ENCODE peak calls at places on chromosomes 3 and 15, in eight cellular contexts. W is GM12865, B is brain microvascular endothelial cell, X is astrocyte of the spinal cord, L is transverse colon, H is tibial nerve, A is fibroblast of mammary gland, Z is fibroblast of villous mesenchyme. V is an unnamed sample.

GRCh38 chr3:179000659-179001058 is 71.0 kb downstream of the ZMAT3 start:
- DNase-seq in W (no peak), B (no peak), X (no peak), L (no peak), H (no peak), A (no peak), Z (no peak), V (no peak)

GRCh38 chr3:108352176-108352575 is 55.8 kb downstream of the HHLA2 start:
- DNase-seq in W (no peak), B (no peak), X (no peak), L (no peak), H (no peak), A (no peak), Z (no peak), V (no peak)

GRCh38 chr3:177813322-177813721 is 616.0 kb upstream of the TBL1XR1 start:
- DNase-seq in W (no peak), B (no peak), X (peak), L (no peak), H (peak), A (no peak), Z (no peak), V (no peak)

GRCh38 chr3:132641837-132642538 is 17.6 kb downstream of the ACAD11 start:
- DNase-seq in W (peak), B (no peak), X (peak), L (no peak), H (no peak), A (peak), Z (peak), V (peak)

GRCh38 chr3:167783781-167784180 is 48.3 kb downstream of the SERPINI1 start:
- DNase-seq in W (no peak), B (no peak), X (peak), L (no peak), H (no peak), A (peak), Z (no peak), V (no peak)

GRCh38 chr3:49276475-49277356 is at the start of gene C3orf62:
- DNase-seq in W (peak), B (peak), X (peak), L (peak), H (peak), A (peak), Z (peak), V (peak)

GRCh38 chr3:64728428-64728827 is 40.6 kb upstream of the ADAMTS9 start:
- DNase-seq in W (no peak), B (no peak), X (no peak), L (no peak), H (no peak), A (no peak), Z (no peak), V (no peak)

GRCh38 chr3:139310474-139310933 is 33.3 kb upstream of the MRPS22 start:
- DNase-seq in W (no peak), B (peak), X (peak), L (no peak), H (no peak), A (peak), Z (peak), V (peak)

GRCh38 chr3:153462550-153462949 is 300.5 kb downstream of the RAP2B start:
- DNase-seq in W (no peak), B (no peak), X (no peak), L (no peak), H (no peak), A (no peak), Z (no peak), V (no peak)

GRCh38 chr3:62252614-62253147 is 120.7 kb downstream of the FEZF2 start:
- DNase-seq in W (no peak), B (peak), X (peak), L (no peak), H (no peak), A (peak), Z (no peak), V (peak)

GRCh38 chr15:32818758-32819405 is 101.1 kb downstream of the GREM1 start:
- DNase-seq in W (no peak), B (no peak), X (peak), L (no peak), H (no peak), A (peak), Z (peak), V (no peak)

GRCh38 chr3:186679151-186679550 is 13.3 kb downstream of the HRG start:
- DNase-seq in W (no peak), B (no peak), X (no peak), L (no peak), H (no peak), A (no peak), Z (no peak), V (no peak)

GRCh38 chr15:99015677-99016568 is 8.3 kb upstream of the PGPEP1L start:
- DNase-seq in W (no peak), B (no peak), X (no peak), L (no peak), H (no peak), A (no peak), Z (no peak), V (no peak)

GRCh38 chr15:41891226-41891625 is 2.6 kb downstream of the SPTBN5 start:
- DNase-seq in W (no peak), B (no peak), X (no peak), L (no peak), H (no peak), A (no peak), Z (no peak), V (no peak)

GRCh38 chr3:151379083-151379734 is 5.3 kb downstream of the P2RY12 start:
- DNase-seq in W (peak), B (peak), X (no peak), L (peak), H (no peak), A (peak), Z (no peak), V (no peak)
- TF ChIP-seq CTCF in W (peak), B (peak), X (peak), L (no peak), H (peak), A (peak), Z (peak), V (peak)

GRCh38 chr3:107217161-107217560 is 160.1 kb upstream of the CCDC54 start:
- DNase-seq in W (no peak), B (peak), X (peak), L (no peak), H (no peak), A (peak), Z (peak), V (peak)
- H3K4me3 ChIP-seq in W (no peak), B (peak), X (no peak), L (no peak), H (no peak), A (peak), Z (peak), V (no peak)

DNA sequence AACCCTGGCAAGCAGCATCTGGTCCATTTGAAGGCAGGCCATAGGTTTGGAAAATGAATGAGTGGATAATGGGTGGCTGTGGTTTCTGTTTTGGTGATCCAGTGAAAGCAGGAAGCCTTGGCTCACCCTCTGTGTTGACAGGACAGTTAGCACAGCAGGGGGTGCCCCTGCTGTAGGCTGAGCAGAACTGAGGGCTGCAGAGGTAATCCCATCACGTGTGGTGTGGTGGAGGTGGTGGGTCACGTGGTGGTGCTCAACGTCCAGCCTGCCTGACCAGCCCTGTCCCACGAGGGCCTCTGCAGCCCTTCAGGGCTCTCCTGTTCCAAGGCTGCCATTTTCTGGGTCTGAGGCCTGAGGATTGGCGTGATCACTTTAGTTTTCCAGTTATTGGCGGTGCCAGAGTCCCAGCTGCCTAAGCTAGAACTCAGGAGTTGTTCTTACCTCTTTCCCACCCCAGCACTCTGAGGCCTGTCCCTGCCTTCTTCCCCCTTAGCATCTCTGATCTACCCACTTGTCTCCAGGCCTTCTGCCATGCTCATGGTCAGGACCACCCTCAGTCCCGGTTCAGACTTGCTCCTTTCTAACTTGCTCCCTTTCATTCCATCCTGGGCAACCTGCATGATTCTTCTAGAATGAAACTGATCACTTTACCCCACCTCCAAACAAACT is 15.9 kb downstream of the ACOX2 start:
- DNase-seq in W (no peak), B (no peak), X (no peak), L (no peak), H (no peak), A (peak), Z (no peak), V (no peak)
- TF ChIP-seq CTCF in W (no peak), B (no peak), X (no peak), L (no peak), H (no peak), A (no peak), Z (no peak), V (no peak)

GRCh38 chr3:34567266-34567665 is 768.8 kb downstream of the PDCD6IP start:
- DNase-seq in W (no peak), B (no peak), X (no peak), L (no peak), H (no peak), A (no peak), Z (no peak), V (no peak)

GRCh38 chr3:34570916-34571705 is 772.7 kb downstream of the PDCD6IP start:
- DNase-seq in W (no peak), B (no peak), X (no peak), L (no peak), H (no peak), A (no peak), Z (no peak), V (no peak)

GRCh38 chr3:34569437-34569836 is 771.0 kb downstream of the PDCD6IP start:
- DNase-seq in W (no peak), B (no peak), X (no peak), L (no peak), H (no peak), A (no peak), Z (no peak), V (no peak)

GRCh38 chr3:34571714-34572113 is 773.3 kb downstream of the PDCD6IP start:
- DNase-seq in W (no peak), B (no peak), X (no peak), L (no peak), H (no peak), A (no peak), Z (no peak), V (no peak)

GRCh38 chr3:34568766-34569165 is 770.3 kb downstream of the PDCD6IP start:
- DNase-seq in W (no peak), B (no peak), X (no peak), L (no peak), H (no peak), A (no peak), Z (no peak), V (no peak)
- H3K4me3 ChIP-seq in W (no peak), B (no peak), X (no peak), L (no peak), H (no peak), A (no peak), Z (no peak), V (no peak)

GRCh38 chr15:96053039-96054021 is 277.2 kb upstream of the NR2F2 start:
- DNase-seq in W (peak), B (no peak), X (peak), L (peak), H (no peak), A (no peak), Z (peak), V (no peak)
- TF ChIP-seq CTCF in W (no peak), B (no peak), X (no peak), L (no peak), H (no peak), A (no peak), Z (no peak), V (no peak)

GRCh38 chr3:125062904-125063618 is 7.3 kb upstream of the HEG1 start:
- DNase-seq in W (no peak), B (peak), X (peak), L (no peak), H (no peak), A (peak), Z (peak), V (peak)
- H3K4me3 ChIP-seq in W (no peak), B (no peak), X (no peak), L (no peak), H (no peak), A (no peak), Z (peak), V (no peak)

DNA sequence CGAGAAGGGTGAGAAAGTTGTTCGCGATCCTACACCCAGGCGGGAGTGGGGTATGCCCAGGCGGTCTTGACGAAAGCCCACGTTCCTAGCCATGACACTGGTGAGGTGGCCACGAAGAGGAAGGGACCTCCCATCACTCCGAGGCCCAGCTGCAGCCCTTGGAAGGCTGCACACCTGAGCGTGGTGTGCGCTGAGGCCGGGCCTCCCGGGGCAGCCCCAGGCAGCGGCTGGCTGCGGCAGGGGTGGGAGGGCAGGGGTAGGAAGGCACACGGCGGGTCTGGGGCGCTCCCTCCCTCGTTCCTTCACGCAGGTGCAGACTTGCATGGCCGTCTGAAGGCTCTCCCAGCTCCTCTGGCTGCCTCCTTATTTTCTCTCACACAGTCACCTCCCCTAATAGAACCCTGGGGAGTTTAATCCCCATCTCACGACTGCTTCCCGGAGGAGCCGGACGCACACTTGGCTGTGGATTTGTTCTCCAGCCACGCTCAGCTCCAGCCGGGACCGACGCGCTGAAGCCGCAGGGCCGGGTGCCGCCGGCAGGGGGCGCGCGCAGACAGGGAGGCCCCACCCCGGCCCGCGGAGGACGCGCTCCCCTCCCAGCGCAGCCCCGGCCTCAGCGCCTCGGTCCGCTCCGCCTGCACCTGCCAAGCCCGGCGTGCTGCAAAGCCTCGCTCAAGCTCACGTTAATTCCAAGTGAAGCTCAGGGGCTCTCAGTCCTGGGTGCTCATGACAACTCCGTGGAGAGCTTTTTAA is 37.8 kb upstream of the MUC4 start:
- DNase-seq in W (peak), B (no peak), X (no peak), L (no peak), H (no peak), A (no peak), Z (no peak), V (no peak)
- TF ChIP-seq CTCF in W (peak), B (no peak), X (peak), L (no peak), H (no peak), A (peak), Z (peak), V (no peak)

DNA sequence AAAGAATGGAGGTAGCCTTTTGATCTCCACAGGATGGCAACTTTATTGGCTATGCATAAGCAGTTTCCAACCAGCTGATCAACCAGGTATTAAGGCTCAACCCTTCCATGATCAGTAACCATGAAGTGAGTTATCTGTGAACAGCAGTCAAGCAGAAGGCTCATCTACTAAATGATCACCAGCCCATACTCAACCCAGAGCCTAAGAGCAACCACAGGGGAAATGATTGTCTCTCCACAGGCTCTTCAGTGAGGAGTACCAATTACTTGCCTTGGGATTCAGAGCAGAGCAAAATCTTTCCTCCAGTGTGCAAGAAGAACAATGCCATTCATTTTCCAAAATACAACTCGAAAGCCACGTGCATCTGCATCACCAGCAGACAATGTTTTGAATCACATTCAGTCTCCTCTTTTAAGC is 754.8 kb downstream of the ROBO1 start:
- DNase-seq in W (no peak), B (no peak), X (no peak), L (no peak), H (no peak), A (no peak), Z (no peak), V (no peak)
- H3K4me3 ChIP-seq in W (no peak), B (no peak), X (no peak), L (no peak), H (no peak), A (no peak), Z (no peak), V (no peak)

V was measured in foreskin fibroblast.